ENCODE peak calls at places on chromosomes 4 and X, in four cellular contexts. T is fibroblast of lung, U is cardiac muscle cell, H is mammary epithelial cell. V is an unnamed sample. For H3K4me1, H3K36me3 and H3K9me3, the result is how much of the 10 kb centered on the place peaks cover.

GRCh38 chrX:110941906-110942305 is 146.3 kb upstream of the CHRDL1 start:
- DNase-seq in T (no peak), U (no peak), H (peak), V (no peak)

GRCh38 chr4:121668368-121669162 is 28.2 kb downstream of the ANXA5 start:
- DNase-seq in T (peak), U (no peak), H (peak), V (no peak)

GRCh38 chr4:54265366-54265765 is 36.3 kb downstream of the PDGFRA start:
- DNase-seq in T (no peak), U (no peak), H (no peak), V (no peak)

GRCh38 chrX:133294126-133294525 is 76.0 kb upstream of the TFDP3 start:
- DNase-seq in T (peak), U (no peak), H (no peak), V (no peak)

GRCh38 chr4:74092957-74093356 is 6.0 kb downstream of the CXCL2 start:
- DNase-seq in T (peak), U (no peak), H (no peak), V (no peak)

GRCh38 chr4:83386931-83387897 is 52.6 kb upstream of the HPSE start:
- DNase-seq in T (no peak), U (no peak), H (peak), V (no peak)

GRCh38 chrX:70970482-70970999 is 39.6 kb upstream of the SLC7A3 start:
- DNase-seq in T (peak), U (peak), H (peak), V (no peak)

GRCh38 chr4:145154573-145154972 is 25.8 kb downstream of the OTUD4 start:
- DNase-seq in T (peak), U (peak), H (peak), V (no peak)

GRCh38 chr4:8508266-8508665 is 67.7 kb downstream of the TRMT44 start:
- DNase-seq in T (no peak), U (no peak), H (no peak), V (no peak)

GRCh38 chr4:13537011-13537831 is 7.1 kb downstream of the NKX3-2 start:
- DNase-seq in T (no peak), U (no peak), H (no peak), V (no peak)

GRCh38 chrX:150873616-150874015 is 24.9 kb downstream of the CD99L2 start:
- DNase-seq in T (peak), U (no peak), H (peak), V (peak)

GRCh38 chr4:138204507-138204906 is 37.6 kb downstream of the SLC7A11 start:
- DNase-seq in T (no peak), U (no peak), H (no peak), V (no peak)

GRCh38 chrX:56728321-56728720 is 722 bp upstream of the NBDY start:
- DNase-seq in T (peak), U (peak), H (no peak), V (no peak)

GRCh38 chrX:53817548-53817947 is 131.0 kb upstream of the HUWE1 start:
- DNase-seq in T (no peak), U (no peak), H (no peak), V (no peak)

GRCh38 chr4:48275247-48275646 is 5.6 kb upstream of the TEC start:
- DNase-seq in T (peak), U (peak), H (peak), V (no peak)

GRCh38 chr4:7094931-7095330 is 27.1 kb upstream of the GRPEL1 start:
- DNase-seq in T (peak), U (no peak), H (no peak), V (no peak)

GRCh38 chr4:102438396-102438795 is 62.8 kb upstream of the NFKB1 start:
- DNase-seq in T (no peak), U (no peak), H (peak), V (no peak)

GRCh38 chr4:8393593-8394038 is 46.9 kb downstream of the ACOX3 start:
- DNase-seq in T (peak), U (no peak), H (peak), V (peak)

GRCh38 chr4:45199736-45200135 is 473.4 kb upstream of the GNPDA2 start:
- DNase-seq in T (no peak), U (no peak), H (peak), V (no peak)

GRCh38 chrX:66074920-66075879 is 35.3 kb upstream of the VSIG4 start:
- DNase-seq in T (no peak), U (no peak), H (no peak), V (no peak)

GRCh38 chr4:2933566-2934076 is 29.6 kb downstream of the NOP14 start:
- DNase-seq in T (no peak), U (no peak), H (no peak), V (peak)

GRCh38 chr4:2932561-2932950 is 30.6 kb downstream of the NOP14 start:
- DNase-seq in T (no peak), U (no peak), H (no peak), V (no peak)

GRCh38 chr4:2932951-2933565 is 30.1 kb downstream of the NOP14 start:
- DNase-seq in T (no peak), U (no peak), H (no peak), V (no peak)

GRCh38 chr4:2934813-2935761 is 28.1 kb downstream of the NOP14 start:
- DNase-seq in T (peak), U (peak), H (peak), V (peak)

DNA sequence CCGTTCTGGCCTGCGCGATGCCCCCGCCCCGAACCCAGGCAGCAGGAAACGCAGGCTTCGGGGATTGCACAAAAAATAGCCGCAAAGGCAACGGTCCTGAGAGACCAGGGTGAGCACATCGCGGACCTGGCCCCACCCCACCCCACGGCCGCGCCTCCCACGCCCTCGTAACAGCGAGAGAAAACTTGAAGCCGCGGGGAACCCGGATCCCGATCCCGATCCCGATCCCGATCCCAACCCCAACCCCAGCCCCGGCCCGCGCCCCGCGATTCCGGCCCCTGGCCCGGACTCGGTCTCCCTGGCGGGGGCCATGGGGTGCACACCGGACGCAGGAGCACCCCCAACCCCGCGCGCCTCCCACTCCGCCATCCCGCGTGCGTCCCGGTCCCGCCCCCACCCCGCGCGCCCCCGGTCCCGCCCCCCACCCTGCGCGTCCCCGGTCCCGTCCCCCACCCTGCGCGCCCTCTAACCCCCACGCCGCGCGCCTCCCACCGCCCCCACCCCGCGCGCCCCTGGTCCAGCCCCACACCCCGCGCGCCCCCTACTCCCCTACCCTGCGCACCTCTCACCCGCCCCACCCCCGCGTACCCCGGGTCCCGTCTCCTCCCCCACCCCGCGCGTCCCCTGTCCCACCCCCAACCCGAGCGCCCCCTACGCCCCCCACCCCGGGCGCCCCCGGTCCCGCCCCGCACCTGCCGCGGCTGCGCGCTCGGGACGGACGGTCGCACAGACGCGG is 29.0 kb downstream of the NOP14 start:
- DNase-seq in T (peak), U (peak), H (peak), V (peak)
- H3K4me1 ChIP-seq in T (under half), U (under half), H (under half), V (under half)

DNA sequence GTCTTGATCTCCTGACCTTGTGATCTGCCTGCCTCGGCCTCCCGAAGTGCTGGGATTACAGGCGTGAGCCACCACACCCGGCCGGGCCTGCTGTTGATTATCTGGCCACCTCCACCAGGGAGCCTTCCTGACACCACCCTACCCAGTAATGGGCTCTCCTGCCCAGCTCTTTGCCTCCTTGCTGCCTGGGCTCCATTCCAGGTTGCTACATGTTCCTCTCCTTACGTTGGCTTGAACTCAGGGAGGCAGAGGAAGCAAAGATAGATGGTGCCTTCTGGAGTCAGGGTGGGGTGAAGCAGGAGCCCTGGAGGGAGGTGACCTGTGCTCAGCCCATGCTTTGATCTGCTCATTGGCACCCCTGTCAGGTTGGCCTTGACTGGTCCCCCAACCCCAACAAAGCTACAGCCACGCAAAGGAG is 26.3 kb downstream of the FLNA start:
- DNase-seq in T (peak), U (no peak), H (no peak), V (no peak)
- H3K36me3 ChIP-seq in T (under half), U (under half), H (under half), V (under half)

DNA sequence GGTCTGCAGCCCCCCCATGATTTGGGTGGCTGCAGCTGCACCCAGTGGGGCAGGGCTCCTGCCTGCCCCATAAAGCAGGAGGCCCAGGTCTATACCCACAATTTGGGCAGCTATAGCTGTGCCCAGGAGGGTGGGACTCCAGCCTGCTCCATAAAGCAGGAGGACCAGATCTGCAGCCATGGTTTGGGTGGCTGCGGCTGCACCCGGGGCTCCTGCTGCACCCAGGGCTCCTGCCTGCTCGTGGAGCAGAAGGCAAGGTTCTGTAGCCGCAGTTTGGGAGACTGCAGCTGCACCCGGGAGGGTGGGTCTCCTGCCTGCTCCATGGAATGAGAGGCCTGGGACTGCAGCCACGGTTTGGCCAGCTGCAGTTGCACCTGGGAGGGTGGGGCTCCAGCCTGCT is 81.1 kb downstream of the ATRX start:
- DNase-seq in T (no peak), U (no peak), H (no peak), V (no peak)
- H3K9me3 ChIP-seq in T (under half), U (under half), H (under half), V (under half)

GRCh38 chr4:87034527-87034926 is 99.7 kb downstream of the AFF1 start:
- DNase-seq in T (no peak), U (no peak), H (no peak), V (no peak)

GRCh38 chr4:87031946-87032345 is 97.1 kb downstream of the AFF1 start:
- DNase-seq in T (no peak), U (no peak), H (no peak), V (no peak)

GRCh38 chr4:87035881-87036509 is 101.2 kb downstream of the AFF1 start:
- DNase-seq in T (no peak), U (no peak), H (no peak), V (no peak)

GRCh38 chr4:87032884-87033533 is 98.2 kb downstream of the AFF1 start:
- DNase-seq in T (peak), U (no peak), H (peak), V (no peak)

DNA sequence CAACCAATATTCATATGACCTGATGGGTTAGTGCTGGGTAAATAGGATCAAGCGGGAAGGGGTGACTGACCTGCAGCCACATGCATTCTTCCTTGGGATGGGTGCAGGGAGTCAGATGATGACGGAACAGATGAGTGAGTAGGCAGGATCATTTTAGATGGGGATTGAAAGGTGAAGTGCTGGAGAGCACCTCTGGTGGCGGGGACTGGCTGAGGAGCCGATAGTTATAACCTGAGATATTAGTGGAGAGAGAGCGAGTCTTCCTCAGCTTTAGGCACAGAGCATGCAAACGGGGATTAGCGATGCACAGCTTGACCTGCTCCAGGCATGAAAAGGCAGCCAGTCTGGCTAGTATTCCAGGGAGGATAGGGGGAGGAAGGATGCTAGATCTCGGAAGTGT is 99.1 kb downstream of the AFF1 start:
- DNase-seq in T (no peak), U (no peak), H (no peak), V (no peak)
- H3K4me1 ChIP-seq in T (under half), U (half or more), H (under half), V (half or more)

DNA sequence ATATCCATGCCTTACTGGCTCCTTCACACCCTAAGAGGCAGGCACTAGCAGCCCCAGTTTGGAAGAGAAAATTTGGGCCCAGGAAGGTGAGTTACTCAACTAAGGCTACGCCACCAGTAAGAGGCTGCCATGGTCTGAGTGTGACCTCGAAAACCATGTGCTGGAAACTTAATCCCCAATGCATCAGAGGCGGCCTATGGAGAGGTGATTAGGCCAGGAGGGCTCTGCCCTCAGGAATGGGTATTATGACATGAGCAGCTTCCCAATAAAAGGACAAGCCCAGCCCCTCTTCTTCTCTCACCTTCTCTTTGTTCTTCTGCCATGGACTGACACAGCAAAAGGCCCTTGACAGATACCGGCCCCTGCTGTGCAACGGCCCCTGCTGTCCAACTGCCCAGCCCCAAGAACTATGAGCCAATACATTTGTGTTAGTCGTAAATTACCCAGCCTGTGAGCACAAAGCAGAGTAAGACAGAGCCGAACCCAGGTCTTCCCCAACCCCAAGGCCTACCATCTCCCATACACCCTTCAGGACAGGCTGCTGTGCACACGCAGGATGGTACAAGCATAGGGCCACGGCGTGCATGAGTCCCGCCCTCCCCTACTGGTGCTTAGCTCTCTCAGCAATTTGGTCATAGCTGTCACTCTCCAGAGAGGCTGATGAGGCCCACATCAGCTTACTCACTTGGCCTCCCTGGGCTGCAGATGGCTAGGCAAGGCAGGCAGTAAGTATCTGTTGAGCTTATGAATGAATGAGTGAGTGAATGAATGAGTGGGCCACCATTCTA is 14.2 kb downstream of the WDR1 start:
- DNase-seq in T (no peak), U (no peak), H (no peak), V (no peak)
- H3K36me3 ChIP-seq in T (under half), U (under half), H (under half), V (under half)

GRCh38 chrX:19846995-19847790 is 40.2 kb downstream of the SH3KBP1 start:
- DNase-seq in T (peak), U (no peak), H (peak), V (no peak)

GRCh38 chrX:19842542-19842941 is 44.9 kb downstream of the SH3KBP1 start:
- DNase-seq in T (no peak), U (no peak), H (no peak), V (no peak)

GRCh38 chrX:19852014-19853005 is 35.1 kb downstream of the SH3KBP1 start:
- DNase-seq in T (peak), U (no peak), H (peak), V (no peak)

GRCh38 chrX:19849433-19850190 is 37.8 kb downstream of the SH3KBP1 start:
- DNase-seq in T (peak), U (no peak), H (no peak), V (no peak)

DNA sequence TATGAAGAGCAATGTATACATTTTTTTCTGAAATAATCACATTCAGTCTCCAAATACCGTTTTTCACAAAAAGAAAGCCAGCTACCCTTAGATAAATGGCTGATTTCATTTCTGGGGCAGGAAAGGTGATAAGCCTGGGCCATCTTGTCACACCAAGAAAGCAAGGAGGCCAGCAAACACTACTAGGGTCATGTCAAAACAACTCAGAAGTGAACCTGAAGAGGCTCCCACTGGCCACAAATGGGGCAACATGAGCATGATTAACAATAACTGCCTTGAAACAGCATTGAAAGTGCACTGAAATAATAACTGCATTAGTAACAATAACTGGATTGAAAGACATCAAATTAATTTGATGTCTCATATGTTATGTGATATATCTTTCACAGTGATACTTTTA is 39.3 kb downstream of the SH3KBP1 start:
- DNase-seq in T (no peak), U (no peak), H (no peak), V (no peak)
- H3K9me3 ChIP-seq in T (under half), U (under half), H (under half), V (under half)

DNA sequence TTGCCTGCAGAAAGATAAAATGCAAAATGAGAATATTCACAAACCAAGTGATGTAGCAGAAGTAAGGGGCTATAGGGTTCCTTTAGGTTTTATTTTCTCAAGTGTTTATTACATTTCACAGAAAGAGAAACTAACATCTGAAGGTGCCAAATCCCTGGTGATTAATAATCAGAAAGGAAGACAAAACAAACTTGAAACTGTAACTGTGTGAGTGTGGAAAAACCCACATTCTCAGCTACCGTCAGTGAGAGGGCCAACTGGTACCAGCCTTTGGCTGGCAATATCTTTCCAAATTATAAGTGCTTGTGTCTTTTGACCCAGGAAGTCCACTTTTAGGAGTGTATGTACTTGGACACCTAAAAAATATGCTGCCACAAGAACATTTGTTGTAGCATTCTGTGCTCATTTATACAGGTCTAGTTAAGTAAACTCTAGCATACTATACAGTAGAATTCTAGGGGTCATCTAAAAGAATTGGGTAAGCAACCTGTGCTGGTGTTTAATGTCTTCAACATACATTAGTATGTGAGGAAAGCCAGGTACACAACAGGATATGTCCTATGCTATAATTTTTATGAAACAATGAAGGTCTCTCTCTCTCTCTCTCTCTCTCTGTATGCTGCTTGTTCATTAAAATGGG is 6.6 kb upstream of the CD38 start:
- DNase-seq in T (no peak), U (no peak), H (no peak), V (no peak)
- H3K4me1 ChIP-seq in T (under half), U (under half), H (under half), V (under half)

DNA sequence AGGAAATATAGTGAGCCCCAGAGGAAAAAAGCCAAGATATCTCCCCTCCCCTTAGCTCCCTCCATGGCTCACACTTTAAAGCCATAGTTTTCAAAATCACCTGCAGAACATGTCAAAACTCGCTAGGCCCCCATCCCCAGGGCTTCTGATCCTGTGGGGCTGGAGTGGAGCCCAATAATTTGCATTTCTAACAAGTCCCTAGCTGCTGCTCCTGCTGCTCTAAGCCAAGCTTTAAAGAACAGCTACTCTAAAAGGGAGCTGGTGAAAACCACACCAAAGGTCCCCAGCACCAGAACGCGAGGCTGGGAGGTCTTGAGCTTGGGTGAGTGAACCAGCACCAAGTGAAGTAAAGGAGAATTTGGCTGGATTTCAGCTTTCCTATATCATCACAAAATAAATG is 237.1 kb downstream of the ZNF674 start:
- DNase-seq in T (no peak), U (no peak), H (no peak), V (no peak)
- H3K36me3 ChIP-seq in T (under half), U (under half), H (under half), V (under half)

GRCh38 chr4:79772510-79772909 is 300.5 kb downstream of the ANTXR2 start:
- DNase-seq in T (no peak), U (no peak), H (no peak), V (no peak)
- H3K9me3 ChIP-seq in T (under half), U (under half), H (under half), V (under half)

GRCh38 chr4:25859429-25860148 is 3.2 kb downstream of the SEL1L3 start:
- DNase-seq in T (no peak), U (no peak), H (no peak), V (no peak)
- H3K4me1 ChIP-seq in T (under half), U (under half), H (under half), V (under half)